ENCODE peak calls at places on chromosome 5, in eight cellular contexts. R, S, K, F, P, U, G and I are unnamed samples.

GRCh38 chr5:131634666-131634995 is 398 bp downstream of the RAPGEF6 start:
- DNase-seq in R (peak; percentile 69), S (peak; percentile 54), K (peak; percentile 72), F (peak; percentile 17), P (peak; percentile 46), U (peak; percentile 78), G (peak; percentile 27), I (no peak)

GRCh38 chr5:88787856-88788255 is 95.1 kb downstream of the MEF2C start:
- DNase-seq in R (peak; percentile 8), S (no peak), K (no peak), F (no peak), P (no peak), U (peak; percentile 39), G (no peak), I (no peak)

GRCh38 chr5:40616791-40617190 is 62.9 kb upstream of the PTGER4 start:
- DNase-seq in R (no peak), S (no peak), K (no peak), F (no peak), P (no peak), U (no peak), G (no peak), I (no peak)

GRCh38 chr5:67680109-67680508 is 483.5 kb upstream of the CD180 start:
- DNase-seq in R (no peak), S (no peak), K (no peak), F (no peak), P (no peak), U (no peak), G (no peak), I (peak; percentile 74)

GRCh38 chr5:74954919-74955318 is 88.7 kb upstream of the FAM169A start:
- DNase-seq in R (peak; percentile 81), S (peak; percentile 85), K (no peak), F (no peak), P (peak; percentile 82), U (peak; percentile 61), G (peak; percentile 26), I (no peak)

GRCh38 chr5:42514759-42515158 is 91.5 kb downstream of the GHR start:
- DNase-seq in R (no peak), S (peak; percentile 13), K (peak; percentile 18), F (no peak), P (no peak), U (no peak), G (no peak), I (no peak)

GRCh38 chr5:151708126-151708525 is 21.4 kb upstream of the SPARC start:
- DNase-seq in R (peak; percentile 51), S (no peak), K (no peak), F (no peak), P (no peak), U (peak; percentile 51), G (no peak), I (no peak)

GRCh38 chr5:151252762-151253603 is at the start of gene GM2A:
- DNase-seq in R (peak; percentile 100), S (peak; percentile 98), K (peak; percentile 100), F (peak; percentile 97), P (peak; percentile 99), U (peak; percentile 100), G (peak; percentile 98), I (peak; percentile 99)

GRCh38 chr5:103218164-103218563 is 40.4 kb upstream of the MACIR start:
- DNase-seq in R (peak; percentile 51), S (peak; percentile 69), K (no peak), F (no peak), P (peak; percentile 87), U (peak; percentile 34), G (peak; percentile 16), I (no peak)

GRCh38 chr5:167642779-167643517 is 648.5 kb upstream of the WWC1 start:
- DNase-seq in R (peak; percentile 97), S (no peak), K (no peak), F (no peak), P (peak; percentile 92), U (peak; percentile 95), G (peak; percentile 21), I (peak; percentile 41)

GRCh38 chr5:172688735-172689572 is 47.9 kb downstream of the NEURL1B start:
- DNase-seq in R (no peak), S (peak; percentile 97), K (peak; percentile 21), F (no peak), P (peak; percentile 11), U (no peak), G (no peak), I (no peak)

GRCh38 chr5:177133845-177134652 is 476 bp downstream of the NSD1 start:
- DNase-seq in R (peak; percentile 55), S (no peak), K (peak; percentile 70), F (peak; percentile 14), P (peak; percentile 29), U (peak; percentile 66), G (peak; percentile 72), I (no peak)

GRCh38 chr5:78419396-78419795 is 59.0 kb downstream of the SCAMP1 start:
- DNase-seq in R (no peak), S (no peak), K (no peak), F (no peak), P (no peak), U (no peak), G (no peak), I (no peak)

GRCh38 chr5:79503794-79504495 is 10.0 kb downstream of the HOMER1 start:
- DNase-seq in R (no peak), S (peak; percentile 66), K (no peak), F (no peak), P (peak; percentile 49), U (peak; percentile 76), G (no peak), I (no peak)

GRCh38 chr5:124602925-124603650 is 143.4 kb downstream of the ZNF608 start:
- DNase-seq in R (no peak), S (no peak), K (no peak), F (no peak), P (no peak), U (no peak), G (no peak), I (no peak)

GRCh38 chr5:14528926-14529325 is 52.7 kb upstream of the OTULINL start:
- DNase-seq in R (no peak), S (no peak), K (no peak), F (no peak), P (no peak), U (no peak), G (no peak), I (no peak)

GRCh38 chr5:140327589-140327988 is 18.8 kb downstream of the HBEGF start:
- DNase-seq in R (no peak), S (peak; percentile 39), K (no peak), F (no peak), P (peak; percentile 53), U (peak; percentile 45), G (no peak), I (peak; percentile 38)

GRCh38 chr5:74390822-74391221 is 249.7 kb downstream of the ENC1 start:
- DNase-seq in R (no peak), S (no peak), K (no peak), F (no peak), P (no peak), U (no peak), G (no peak), I (no peak)

GRCh38 chr5:130337179-130337888 is 433.1 kb downstream of the CHSY3 start:
- DNase-seq in R (peak; percentile 56), S (no peak), K (no peak), F (no peak), P (peak; percentile 15), U (peak; percentile 79), G (peak; percentile 27), I (no peak)

GRCh38 chr5:173781432-173781825 is 106.7 kb upstream of the CPEB4 start:
- DNase-seq in R (peak; percentile 56), S (peak; percentile 67), K (no peak), F (no peak), P (no peak), U (peak; percentile 49), G (peak; percentile 9), I (no peak)

GRCh38 chr5:76942581-76942980 is 10.3 kb upstream of the CRHBP start:
- DNase-seq in R (peak; percentile 93), S (no peak), K (no peak), F (no peak), P (peak; percentile 81), U (peak; percentile 86), G (peak; percentile 26), I (peak; percentile 31)

GRCh38 chr5:172541764-172542120 is 87.4 kb upstream of the SH3PXD2B start:
- DNase-seq in R (no peak), S (no peak), K (no peak), F (no peak), P (no peak), U (no peak), G (no peak), I (no peak)

GRCh38 chr5:143494162-143494561 is 90.7 kb upstream of the NR3C1 start:
- DNase-seq in R (peak; percentile 81), S (peak; percentile 71), K (no peak), F (no peak), P (peak; percentile 94), U (peak; percentile 83), G (peak; percentile 44), I (peak; percentile 75)

GRCh38 chr5:90169078-90169477 is 240.5 kb downstream of the CETN3 start:
- DNase-seq in R (no peak), S (no peak), K (no peak), F (no peak), P (no peak), U (no peak), G (no peak), I (no peak)

GRCh38 chr5:10556893-10557746 is 6.8 kb upstream of the ANKRD33B start:
- DNase-seq in R (no peak), S (peak; percentile 74), K (no peak), F (no peak), P (no peak), U (peak; percentile 35), G (no peak), I (no peak)

GRCh38 chr5:66247176-66247960 is 103.3 kb downstream of the SREK1 start:
- DNase-seq in R (peak; percentile 90), S (peak; percentile 87), K (no peak), F (no peak), P (peak; percentile 85), U (peak; percentile 92), G (peak; percentile 65), I (peak; percentile 49)

GRCh38 chr5:158877124-158877581 is 222.6 kb downstream of the EBF1 start:
- DNase-seq in R (no peak), S (no peak), K (no peak), F (no peak), P (no peak), U (no peak), G (no peak), I (peak; percentile 75)

GRCh38 chr5:144202072-144202471 is 31.4 kb downstream of the KCTD16 start:
- DNase-seq in R (no peak), S (no peak), K (no peak), F (no peak), P (no peak), U (no peak), G (no peak), I (no peak)

GRCh38 chr5:160312139-160312959 is at the start of gene CCNJL:
- DNase-seq in R (peak; percentile 52), S (peak; percentile 47), K (peak; percentile 86), F (no peak), P (peak; percentile 44), U (peak; percentile 55), G (peak; percentile 82), I (no peak)

GRCh38 chr5:126492939-126493338 is 69.7 kb downstream of the GRAMD2B start:
- DNase-seq in R (peak; percentile 25), S (no peak), K (no peak), F (no peak), P (peak; percentile 40), U (peak; percentile 45), G (no peak), I (no peak)

GRCh38 chr5:68315679-68316271 is 100.2 kb downstream of the PIK3R1 start:
- DNase-seq in R (no peak), S (peak; percentile 47), K (no peak), F (peak; percentile 18), P (no peak), U (no peak), G (no peak), I (no peak)

GRCh38 chr5:93967923-93968322 is 226.5 kb upstream of the POU5F2 start:
- DNase-seq in R (no peak), S (no peak), K (no peak), F (no peak), P (no peak), U (no peak), G (no peak), I (no peak)

GRCh38 chr5:160747963-160748362 is 104.0 kb downstream of the ATP10B start:
- DNase-seq in R (no peak), S (no peak), K (peak; percentile 37), F (no peak), P (no peak), U (no peak), G (no peak), I (no peak)

GRCh38 chr5:95941756-95942155 is 19.9 kb downstream of the ELL2 start:
- DNase-seq in R (peak; percentile 37), S (no peak), K (no peak), F (no peak), P (no peak), U (no peak), G (no peak), I (no peak)